ENCODE peak calls at places on chromosomes 3 and 15, in four cellular contexts. One of them, this sample, is unnamed.

GRCh38 chr15:70125605-70126004 is 27.9 kb upstream of the TLE3 start:
- DNase-seq in H9: no peak
- DNase-seq in stimulated activated CD4-positive, alpha-beta T cell treated with anti-CD3 and anti-CD28 coated beads, Interleukin-12 subunit alpha, Interleukin-12 subunit beta, amount 100 ng/mL, for 4 hours: no peak
- DNase-seq in stimulated activated naive CD8-positive, alpha-beta T cell treated with anti-CD3 and anti-CD28 coated beads, Interleukin-15, amount 100 ng/mL, for 72 hours: no peak
- DNase-seq in this sample: no peak

GRCh38 chr3:42739401-42740158 is 33.5 kb downstream of the CCDC13 start:
- DNase-seq in H9: peak
- DNase-seq in stimulated activated CD4-positive, alpha-beta T cell treated with anti-CD3 and anti-CD28 coated beads, Interleukin-12 subunit alpha, Interleukin-12 subunit beta, amount 100 ng/mL, for 4 hours: no peak
- DNase-seq in stimulated activated naive CD8-positive, alpha-beta T cell treated with anti-CD3 and anti-CD28 coated beads, Interleukin-15, amount 100 ng/mL, for 72 hours: no peak
- DNase-seq in this sample: peak

GRCh38 chr3:183629546-183630301 is 5.7 kb upstream of the KLHL24 start:
- DNase-seq in H9: no peak
- DNase-seq in stimulated activated CD4-positive, alpha-beta T cell treated with anti-CD3 and anti-CD28 coated beads, Interleukin-12 subunit alpha, Interleukin-12 subunit beta, amount 100 ng/mL, for 4 hours: no peak
- DNase-seq in stimulated activated naive CD8-positive, alpha-beta T cell treated with anti-CD3 and anti-CD28 coated beads, Interleukin-15, amount 100 ng/mL, for 72 hours: no peak
- DNase-seq in this sample: no peak

GRCh38 chr15:90955911-90956310 is 1.2 kb downstream of the RCCD1 start:
- DNase-seq in H9: no peak
- DNase-seq in stimulated activated CD4-positive, alpha-beta T cell treated with anti-CD3 and anti-CD28 coated beads, Interleukin-12 subunit alpha, Interleukin-12 subunit beta, amount 100 ng/mL, for 4 hours: no peak
- DNase-seq in stimulated activated naive CD8-positive, alpha-beta T cell treated with anti-CD3 and anti-CD28 coated beads, Interleukin-15, amount 100 ng/mL, for 72 hours: no peak
- DNase-seq in this sample: no peak

GRCh38 chr3:47478022-47478421 is 2.3 kb upstream of the SCAP start:
- DNase-seq in H9: no peak
- DNase-seq in stimulated activated CD4-positive, alpha-beta T cell treated with anti-CD3 and anti-CD28 coated beads, Interleukin-12 subunit alpha, Interleukin-12 subunit beta, amount 100 ng/mL, for 4 hours: no peak
- DNase-seq in stimulated activated naive CD8-positive, alpha-beta T cell treated with anti-CD3 and anti-CD28 coated beads, Interleukin-15, amount 100 ng/mL, for 72 hours: no peak
- DNase-seq in this sample: no peak

GRCh38 chr3:183576487-183577107 is 21.1 kb upstream of the KLHL6 start:
- DNase-seq in H9: no peak
- DNase-seq in stimulated activated CD4-positive, alpha-beta T cell treated with anti-CD3 and anti-CD28 coated beads, Interleukin-12 subunit alpha, Interleukin-12 subunit beta, amount 100 ng/mL, for 4 hours: no peak
- DNase-seq in stimulated activated naive CD8-positive, alpha-beta T cell treated with anti-CD3 and anti-CD28 coated beads, Interleukin-15, amount 100 ng/mL, for 72 hours: no peak
- DNase-seq in this sample: no peak

GRCh38 chr3:117547956-117548550 is 838.5 kb downstream of the TUSC7 start:
- DNase-seq in H9: no peak
- DNase-seq in stimulated activated CD4-positive, alpha-beta T cell treated with anti-CD3 and anti-CD28 coated beads, Interleukin-12 subunit alpha, Interleukin-12 subunit beta, amount 100 ng/mL, for 4 hours: no peak
- DNase-seq in stimulated activated naive CD8-positive, alpha-beta T cell treated with anti-CD3 and anti-CD28 coated beads, Interleukin-15, amount 100 ng/mL, for 72 hours: no peak
- DNase-seq in this sample: no peak

GRCh38 chr15:93072440-93073394 is 16.3 kb downstream of the RGMA start:
- DNase-seq in H9: peak
- DNase-seq in stimulated activated CD4-positive, alpha-beta T cell treated with anti-CD3 and anti-CD28 coated beads, Interleukin-12 subunit alpha, Interleukin-12 subunit beta, amount 100 ng/mL, for 4 hours: no peak
- DNase-seq in stimulated activated naive CD8-positive, alpha-beta T cell treated with anti-CD3 and anti-CD28 coated beads, Interleukin-15, amount 100 ng/mL, for 72 hours: no peak
- DNase-seq in this sample: peak

GRCh38 chr3:31093608-31093990 is 199.1 kb upstream of the GADL1 start:
- DNase-seq in H9: no peak
- DNase-seq in stimulated activated CD4-positive, alpha-beta T cell treated with anti-CD3 and anti-CD28 coated beads, Interleukin-12 subunit alpha, Interleukin-12 subunit beta, amount 100 ng/mL, for 4 hours: no peak
- DNase-seq in stimulated activated naive CD8-positive, alpha-beta T cell treated with anti-CD3 and anti-CD28 coated beads, Interleukin-15, amount 100 ng/mL, for 72 hours: no peak
- DNase-seq in this sample: no peak

GRCh38 chr3:112761062-112761638 is 85.5 kb downstream of the CD200R1L start:
- DNase-seq in H9: no peak
- DNase-seq in stimulated activated CD4-positive, alpha-beta T cell treated with anti-CD3 and anti-CD28 coated beads, Interleukin-12 subunit alpha, Interleukin-12 subunit beta, amount 100 ng/mL, for 4 hours: no peak
- DNase-seq in stimulated activated naive CD8-positive, alpha-beta T cell treated with anti-CD3 and anti-CD28 coated beads, Interleukin-15, amount 100 ng/mL, for 72 hours: no peak
- DNase-seq in this sample: no peak

GRCh38 chr15:35293353-35294130 is 208.4 kb upstream of the NANOGP8 start:
- DNase-seq in H9: peak
- DNase-seq in stimulated activated CD4-positive, alpha-beta T cell treated with anti-CD3 and anti-CD28 coated beads, Interleukin-12 subunit alpha, Interleukin-12 subunit beta, amount 100 ng/mL, for 4 hours: no peak
- DNase-seq in stimulated activated naive CD8-positive, alpha-beta T cell treated with anti-CD3 and anti-CD28 coated beads, Interleukin-15, amount 100 ng/mL, for 72 hours: no peak
- DNase-seq in this sample: no peak

GRCh38 chr15:34889486-34889885 is 80.1 kb downstream of the AQR start:
- DNase-seq in H9: no peak
- DNase-seq in stimulated activated CD4-positive, alpha-beta T cell treated with anti-CD3 and anti-CD28 coated beads, Interleukin-12 subunit alpha, Interleukin-12 subunit beta, amount 100 ng/mL, for 4 hours: no peak
- DNase-seq in stimulated activated naive CD8-positive, alpha-beta T cell treated with anti-CD3 and anti-CD28 coated beads, Interleukin-15, amount 100 ng/mL, for 72 hours: no peak
- DNase-seq in this sample: no peak

GRCh38 chr3:119469378-119470189 is 821 bp downstream of the POGLUT1 start:
- DNase-seq in H9: no peak
- DNase-seq in stimulated activated CD4-positive, alpha-beta T cell treated with anti-CD3 and anti-CD28 coated beads, Interleukin-12 subunit alpha, Interleukin-12 subunit beta, amount 100 ng/mL, for 4 hours: peak
- DNase-seq in stimulated activated naive CD8-positive, alpha-beta T cell treated with anti-CD3 and anti-CD28 coated beads, Interleukin-15, amount 100 ng/mL, for 72 hours: no peak
- DNase-seq in this sample: no peak

GRCh38 chr15:58419803-58420524 is 11.8 kb upstream of the LIPC start:
- DNase-seq in H9: no peak
- DNase-seq in stimulated activated CD4-positive, alpha-beta T cell treated with anti-CD3 and anti-CD28 coated beads, Interleukin-12 subunit alpha, Interleukin-12 subunit beta, amount 100 ng/mL, for 4 hours: no peak
- DNase-seq in stimulated activated naive CD8-positive, alpha-beta T cell treated with anti-CD3 and anti-CD28 coated beads, Interleukin-15, amount 100 ng/mL, for 72 hours: no peak
- DNase-seq in this sample: no peak

GRCh38 chr3:197002701-197003454 is 26.7 kb downstream of the MELTF start:
- DNase-seq in H9: peak
- DNase-seq in stimulated activated CD4-positive, alpha-beta T cell treated with anti-CD3 and anti-CD28 coated beads, Interleukin-12 subunit alpha, Interleukin-12 subunit beta, amount 100 ng/mL, for 4 hours: peak
- DNase-seq in stimulated activated naive CD8-positive, alpha-beta T cell treated with anti-CD3 and anti-CD28 coated beads, Interleukin-15, amount 100 ng/mL, for 72 hours: peak
- DNase-seq in this sample: peak

GRCh38 chr3:33949074-33949473 is 150.6 kb downstream of the PDCD6IP start:
- DNase-seq in H9: no peak
- DNase-seq in stimulated activated CD4-positive, alpha-beta T cell treated with anti-CD3 and anti-CD28 coated beads, Interleukin-12 subunit alpha, Interleukin-12 subunit beta, amount 100 ng/mL, for 4 hours: no peak
- DNase-seq in stimulated activated naive CD8-positive, alpha-beta T cell treated with anti-CD3 and anti-CD28 coated beads, Interleukin-15, amount 100 ng/mL, for 72 hours: no peak
- DNase-seq in this sample: no peak

GRCh38 chr3:175238848-175239247 is 379.7 kb downstream of the NAALADL2 start:
- DNase-seq in H9: no peak
- DNase-seq in stimulated activated CD4-positive, alpha-beta T cell treated with anti-CD3 and anti-CD28 coated beads, Interleukin-12 subunit alpha, Interleukin-12 subunit beta, amount 100 ng/mL, for 4 hours: no peak
- DNase-seq in stimulated activated naive CD8-positive, alpha-beta T cell treated with anti-CD3 and anti-CD28 coated beads, Interleukin-15, amount 100 ng/mL, for 72 hours: no peak
- DNase-seq in this sample: no peak

GRCh38 chr3:5630396-5630795 is 442.9 kb downstream of the EDEM1 start:
- DNase-seq in H9: no peak
- DNase-seq in stimulated activated CD4-positive, alpha-beta T cell treated with anti-CD3 and anti-CD28 coated beads, Interleukin-12 subunit alpha, Interleukin-12 subunit beta, amount 100 ng/mL, for 4 hours: no peak
- DNase-seq in stimulated activated naive CD8-positive, alpha-beta T cell treated with anti-CD3 and anti-CD28 coated beads, Interleukin-15, amount 100 ng/mL, for 72 hours: no peak
- DNase-seq in this sample: no peak

GRCh38 chr3:117788086-117788485 is 1078.5 kb downstream of the TUSC7 start:
- DNase-seq in H9: no peak
- DNase-seq in stimulated activated CD4-positive, alpha-beta T cell treated with anti-CD3 and anti-CD28 coated beads, Interleukin-12 subunit alpha, Interleukin-12 subunit beta, amount 100 ng/mL, for 4 hours: no peak
- DNase-seq in stimulated activated naive CD8-positive, alpha-beta T cell treated with anti-CD3 and anti-CD28 coated beads, Interleukin-15, amount 100 ng/mL, for 72 hours: no peak
- DNase-seq in this sample: no peak

GRCh38 chr15:70258369-70259029 is 160.8 kb upstream of the TLE3 start:
- DNase-seq in H9: no peak
- DNase-seq in stimulated activated CD4-positive, alpha-beta T cell treated with anti-CD3 and anti-CD28 coated beads, Interleukin-12 subunit alpha, Interleukin-12 subunit beta, amount 100 ng/mL, for 4 hours: peak
- DNase-seq in stimulated activated naive CD8-positive, alpha-beta T cell treated with anti-CD3 and anti-CD28 coated beads, Interleukin-15, amount 100 ng/mL, for 72 hours: peak
- DNase-seq in this sample: no peak

GRCh38 chr3:46673151-46674030 is 20.1 kb downstream of the ALS2CL start:
- DNase-seq in H9: no peak
- DNase-seq in stimulated activated CD4-positive, alpha-beta T cell treated with anti-CD3 and anti-CD28 coated beads, Interleukin-12 subunit alpha, Interleukin-12 subunit beta, amount 100 ng/mL, for 4 hours: no peak
- DNase-seq in stimulated activated naive CD8-positive, alpha-beta T cell treated with anti-CD3 and anti-CD28 coated beads, Interleukin-15, amount 100 ng/mL, for 72 hours: no peak
- DNase-seq in this sample: no peak

GRCh38 chr15:75639191-75639708 is 774 bp downstream of the IMP3 start:
- DNase-seq in H9: no peak
- DNase-seq in stimulated activated CD4-positive, alpha-beta T cell treated with anti-CD3 and anti-CD28 coated beads, Interleukin-12 subunit alpha, Interleukin-12 subunit beta, amount 100 ng/mL, for 4 hours: no peak
- DNase-seq in stimulated activated naive CD8-positive, alpha-beta T cell treated with anti-CD3 and anti-CD28 coated beads, Interleukin-15, amount 100 ng/mL, for 72 hours: no peak
- DNase-seq in this sample: no peak

This sample was measured in gastrocnemius medialis.